ENCODE peak calls at places on chromosomes 12 and 14, in ten cellular contexts. V is OCI-LY7; N is IMR-90; R is CD4-positive, alpha-beta memory T cell; B is A549; U is fibroblast of lung; J is left lung; Z is stomach; T is epithelial cell of esophagus; M is RWPE2. C is an unnamed sample.

GRCh38 chr12:4034926-4035325 is 161.7 kb upstream of the PARP11 start:
- DNase-seq in R (no peak), U (peak), B (no peak), M (no peak), J (no peak), Z (no peak), N (peak), T (no peak), V (no peak), C (no peak)

GRCh38 chr12:67681145-67681778 is 32.7 kb downstream of the DYRK2 start:
- DNase-seq in M (no peak), J (no peak), U (peak), B (no peak), R (no peak), T (peak), N (peak), Z (no peak), V (no peak), C (peak)

GRCh38 chr14:93936245-93936644 is 9.1 kb downstream of the FAM181A start:
- DNase-seq in J (no peak), R (no peak), M (no peak), N (no peak), V (peak), U (no peak), B (peak), Z (no peak), T (peak), C (peak)

GRCh38 chr12:27179399-27180214 is 64.5 kb upstream of the STK38L start:
- DNase-seq in B (peak), R (no peak), T (peak), N (peak), M (no peak), V (no peak), J (no peak), Z (no peak), U (peak), C (peak)

GRCh38 chr14:95327558-95328374 is 8.1 kb upstream of the CLMN start:
- DNase-seq in Z (no peak), V (peak), N (no peak), M (no peak), B (no peak), U (no peak), J (no peak), R (no peak), T (no peak), C (no peak)

GRCh38 chr14:104293851-104294627 is 155.7 kb downstream of the KIF26A start:
- DNase-seq in N (no peak), J (peak), U (no peak), V (peak), Z (no peak), M (peak), B (peak), R (no peak), T (no peak), C (no peak)

GRCh38 chr14:33647385-33647786 is 303.5 kb downstream of the EGLN3 start:
- DNase-seq in B (no peak), V (no peak), N (peak), J (no peak), R (no peak), T (peak), M (peak), Z (no peak), U (peak), C (peak)

GRCh38 chr12:109765493-109765810 is 51.8 kb downstream of the FAM222A start:
- DNase-seq in Z (no peak), U (no peak), V (no peak), T (no peak), J (no peak), B (no peak), M (no peak), N (no peak), R (no peak), C (no peak)

GRCh38 chr12:47789141-47789540 is 16.1 kb downstream of the SLC48A1 start:
- DNase-seq in T (no peak), N (no peak), B (no peak), R (no peak), J (peak), M (no peak), U (no peak), V (no peak), Z (no peak), C (no peak)

GRCh38 chr14:22886500-22887259 is 3.7 kb downstream of the REM2 start:
- DNase-seq in M (no peak), R (peak), Z (peak), N (peak), T (peak), V (peak), B (peak), J (peak), U (peak), C (peak)

GRCh38 chr12:58364389-58365086 is 423.2 kb downstream of the ATP23 start:
- DNase-seq in V (no peak), U (peak), Z (no peak), T (peak), N (peak), J (no peak), R (no peak), M (no peak), B (peak), C (peak)

GRCh38 chr12:47636908-47637780 is 68.7 kb downstream of the RPAP3 start:
- DNase-seq in N (no peak), J (no peak), V (peak), M (no peak), B (no peak), Z (peak), R (peak), T (peak), U (no peak), C (peak)

GRCh38 chr14:25009891-25010290 is 40.1 kb downstream of the STXBP6 start:
- DNase-seq in N (peak), Z (no peak), J (no peak), T (no peak), R (no peak), B (no peak), M (no peak), U (no peak), V (no peak), C (no peak)

GRCh38 chr14:105333613-105334364 is 19.2 kb downstream of the PACS2 start:
- DNase-seq in U (no peak), N (no peak), M (peak), V (no peak), R (no peak), T (no peak), Z (no peak), B (no peak), J (peak), C (no peak)

GRCh38 chr12:116894913-116895312 is 13.7 kb upstream of the HRK start:
- DNase-seq in T (no peak), R (no peak), M (no peak), J (no peak), Z (no peak), N (no peak), B (no peak), U (no peak), V (no peak), C (no peak)

GRCh38 chr14:48125654-48126053 is 450.2 kb upstream of the MDGA2 start:
- DNase-seq in B (no peak), R (no peak), M (no peak), U (no peak), Z (no peak), V (no peak), J (no peak), T (no peak), N (no peak), C (no peak)

GRCh38 chr14:100657780-100658513 is 68.7 kb upstream of the DLK1 start:
- DNase-seq in J (no peak), R (no peak), V (no peak), M (no peak), T (no peak), B (no peak), N (no peak), U (no peak), Z (no peak), C (no peak)

GRCh38 chr12:113088971-113089756 is 32.6 kb downstream of the DTX1 start:
- DNase-seq in J (peak), Z (no peak), V (no peak), T (no peak), B (no peak), R (peak), M (no peak), U (no peak), N (no peak), C (no peak)

GRCh38 chr14:65224799-65225198 is 122.5 kb upstream of the MAX start:
- DNase-seq in M (no peak), V (no peak), T (no peak), B (no peak), R (no peak), Z (peak), N (no peak), J (no peak), U (no peak), C (no peak)

GRCh38 chr14:92914087-92914656 is 8.8 kb upstream of the CHGA start:
- DNase-seq in V (peak), M (no peak), J (no peak), B (no peak), N (peak), Z (no peak), U (peak), R (no peak), T (peak), C (peak)

GRCh38 chr12:4855121-4855924 is 54.4 kb upstream of the KCNA1 start:
- DNase-seq in N (peak), R (peak), V (peak), T (peak), M (no peak), J (no peak), U (peak), B (peak), Z (peak), C (peak)

GRCh38 chr12:116028619-116029018 is 248.9 kb downstream of the MED13L start:
- DNase-seq in U (no peak), N (no peak), Z (no peak), J (no peak), R (no peak), V (no peak), M (no peak), B (no peak), T (no peak), C (peak)

GRCh38 chr14:36582874-36583241 is 444 bp upstream of the NKX2-8 start:
- DNase-seq in V (no peak), U (no peak), R (no peak), J (no peak), N (no peak), M (no peak), Z (no peak), B (no peak), T (no peak), C (no peak)

GRCh38 chr12:102452605-102453004 is 27.8 kb downstream of the IGF1 start:
- DNase-seq in J (no peak), R (no peak), B (no peak), T (no peak), M (no peak), N (no peak), U (no peak), V (no peak), Z (no peak), C (no peak)

GRCh38 chr12:21848192-21848591 is 73.7 kb upstream of the KCNJ8 start:
- DNase-seq in U (no peak), J (no peak), R (no peak), V (no peak), B (no peak), M (no peak), Z (no peak), T (no peak), N (no peak), C (no peak)

GRCh38 chr12:26699237-26699636 is 133.8 kb downstream of the ITPR2 start:
- DNase-seq in U (peak), B (no peak), R (no peak), Z (no peak), N (peak), V (no peak), T (peak), J (no peak), M (no peak), C (peak)

GRCh38 chr14:37810094-37810801 is 214.8 kb downstream of the TTC6 start:
- DNase-seq in U (no peak), M (no peak), N (no peak), T (no peak), V (no peak), R (no peak), B (no peak), Z (no peak), J (no peak), C (no peak)

GRCh38 chr14:35855886-35856481 is 29.8 kb downstream of the BRMS1L start:
- DNase-seq in B (no peak), M (no peak), N (no peak), V (peak), R (no peak), J (no peak), Z (no peak), T (no peak), U (no peak), C (no peak)

GRCh38 chr14:24355009-24355408 is 13.0 kb upstream of the NFATC4 start:
- DNase-seq in T (no peak), V (no peak), B (no peak), N (no peak), R (no peak), J (no peak), Z (no peak), U (no peak), M (no peak), C (no peak)

GRCh38 chr12:107990325-107990724 is 138.8 kb upstream of the WSCD2 start:
- DNase-seq in V (peak), Z (no peak), B (peak), U (no peak), T (peak), N (no peak), M (no peak), J (no peak), R (peak), C (peak)

GRCh38 chr12:64521838-64522237 is 69.9 kb downstream of the TBK1 start:
- DNase-seq in R (no peak), U (no peak), M (no peak), N (no peak), T (no peak), V (no peak), B (no peak), Z (no peak), J (no peak), C (no peak)
- H3K4me3 ChIP-seq in R (no peak), U (no peak), M (no peak), N (no peak), T (no peak), V (no peak), B (no peak), Z (no peak), J (no peak), C (no peak)

DNA sequence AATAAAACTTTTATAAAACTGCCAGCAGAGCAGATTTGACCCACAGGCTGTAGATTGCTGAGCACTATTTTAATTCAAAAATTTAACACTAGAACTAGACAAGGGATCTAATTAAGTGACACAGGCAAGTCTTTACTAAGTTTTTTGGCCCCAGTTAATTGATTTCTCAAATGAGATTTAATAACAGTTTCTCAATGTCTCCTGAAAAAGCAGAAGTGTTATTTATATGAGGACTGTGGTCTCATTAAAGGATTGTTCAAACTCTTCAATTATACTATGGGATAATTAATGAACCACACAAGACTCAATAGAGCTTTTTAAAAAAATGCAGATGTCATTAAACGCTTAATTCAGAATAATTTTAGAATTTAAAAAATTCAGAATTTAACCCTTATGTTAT is 1.9 kb downstream of the HEATR5A start:
- DNase-seq in M (no peak), V (no peak), B (no peak), Z (no peak), J (no peak), N (no peak), T (no peak), R (no peak), U (no peak), C (no peak)
- H3K4me3 ChIP-seq in M (no peak), V (no peak), B (peak), Z (no peak), J (peak), N (no peak), T (no peak), R (no peak), U (no peak), C (no peak)

GRCh38 chr12:12319501-12320322 is 30.3 kb downstream of the MANSC1 start:
- DNase-seq in B (no peak), N (no peak), V (no peak), U (no peak), R (no peak), J (no peak), M (no peak), T (no peak), Z (no peak), C (no peak)
- H3K4me3 ChIP-seq in B (no peak), N (no peak), V (no peak), U (peak), R (no peak), J (no peak), M (no peak), T (no peak), Z (peak), C (no peak)

GRCh38 chr12:2052861-2053674 is at the start of gene CACNA1C:
- DNase-seq in U (peak), V (peak), T (peak), J (peak), N (peak), R (peak), M (no peak), B (no peak), Z (peak), C (no peak)
- H3K4me3 ChIP-seq in U (peak), V (no peak), T (peak), J (peak), N (peak), R (peak), M (peak), B (peak), Z (peak), C (peak)

GRCh38 chr14:88043523-88043922 is 38.6 kb downstream of the GPR65 start:
- DNase-seq in T (no peak), Z (no peak), B (no peak), M (no peak), U (no peak), R (no peak), J (no peak), N (no peak), V (no peak), C (no peak)

GRCh38 chr14:88044129-88044727 is 39.3 kb downstream of the GPR65 start:
- DNase-seq in J (no peak), R (no peak), U (no peak), V (no peak), Z (no peak), N (no peak), T (peak), B (no peak), M (no peak), C (peak)

GRCh38 chr14:88049271-88049670 is 44.3 kb downstream of the GPR65 start:
- DNase-seq in Z (no peak), N (no peak), B (no peak), M (no peak), V (no peak), R (no peak), T (no peak), U (no peak), J (no peak), C (no peak)

GRCh38 chr14:88044782-88045446 is 40.0 kb downstream of the GPR65 start:
- DNase-seq in R (no peak), J (no peak), B (no peak), U (no peak), Z (no peak), N (no peak), T (no peak), V (no peak), M (no peak), C (peak)

GRCh38 chr14:88045705-88046104 is 40.8 kb downstream of the GPR65 start:
- DNase-seq in Z (no peak), R (no peak), U (no peak), M (no peak), J (no peak), V (no peak), N (no peak), T (no peak), B (no peak), C (no peak)
- H3K4me3 ChIP-seq in Z (no peak), R (no peak), U (no peak), M (no peak), J (no peak), V (no peak), N (no peak), T (no peak), B (no peak), C (no peak)

DNA sequence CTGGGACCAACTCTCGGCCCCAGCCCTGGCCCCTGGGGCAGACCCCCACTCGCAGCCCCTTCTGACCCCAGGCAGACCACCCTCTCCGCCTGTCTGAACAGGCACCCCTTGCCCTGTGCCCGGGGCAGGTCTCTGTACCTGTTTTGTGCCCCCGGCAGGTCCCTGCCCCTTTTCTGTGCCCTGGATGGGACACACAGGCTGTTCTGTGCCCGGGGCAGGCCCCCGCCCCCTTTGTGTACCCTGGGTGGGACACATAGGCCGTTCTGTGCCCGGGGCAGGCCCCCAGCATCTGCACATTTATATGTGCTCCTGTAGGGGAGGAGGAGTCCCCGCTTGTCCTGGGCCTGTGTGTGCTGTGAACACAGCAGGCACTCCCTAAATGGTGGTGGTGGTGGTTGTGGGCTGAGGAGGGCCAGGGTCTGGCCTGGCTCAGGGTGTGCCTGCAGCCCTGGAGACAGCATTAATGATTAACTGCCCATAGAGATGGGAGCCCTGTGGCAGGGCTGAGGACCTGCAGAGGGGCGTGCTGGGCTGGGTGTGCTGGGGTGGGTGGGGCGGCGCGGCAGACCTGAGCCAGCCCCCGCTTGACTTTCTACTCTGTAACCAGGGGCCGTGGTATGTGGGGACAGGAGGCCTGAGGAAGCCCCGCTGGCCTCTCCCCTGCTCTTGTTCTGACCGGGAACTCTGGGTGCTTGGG is 3.7 kb downstream of the FBRSL1 start:
- DNase-seq in N (no peak), R (no peak), B (no peak), M (no peak), Z (no peak), U (no peak), T (no peak), J (no peak), V (no peak), C (no peak)
- H3K4me3 ChIP-seq in N (no peak), R (no peak), B (no peak), M (no peak), Z (peak), U (no peak), T (no peak), J (no peak), V (no peak), C (no peak)

GRCh38 chr12:749871-750270 is 2.5 kb upstream of the WNK1 start:
- DNase-seq in V (peak), J (no peak), U (no peak), N (no peak), M (no peak), T (no peak), R (no peak), Z (no peak), B (no peak), C (no peak)
- H3K4me3 ChIP-seq in V (peak), J (no peak), U (no peak), N (no peak), M (no peak), T (no peak), R (no peak), Z (no peak), B (peak), C (no peak)

GRCh38 chr12:124516850-124517249 is 50.6 kb downstream of the NCOR2 start:
- DNase-seq in V (no peak), B (no peak), N (no peak), Z (no peak), M (no peak), U (no peak), J (no peak), R (no peak), T (no peak), C (no peak)

GRCh38 chr12:124519741-124520140 is 47.7 kb downstream of the NCOR2 start:
- DNase-seq in T (no peak), Z (no peak), J (peak), M (no peak), R (no peak), U (no peak), B (no peak), N (no peak), V (no peak), C (no peak)

GRCh38 chr12:124517260-124518050 is 50.0 kb downstream of the NCOR2 start:
- DNase-seq in M (peak), R (no peak), Z (peak), J (peak), V (no peak), N (peak), B (peak), T (peak), U (peak), C (peak)

GRCh38 chr12:124520258-124520657 is 47.2 kb downstream of the NCOR2 start:
- DNase-seq in R (no peak), T (peak), U (no peak), M (no peak), Z (peak), B (peak), N (peak), V (no peak), J (peak), C (peak)

GRCh38 chr12:124518051-124518932 is 49.1 kb downstream of the NCOR2 start:
- DNase-seq in B (peak), R (no peak), N (peak), T (peak), U (peak), Z (peak), J (peak), V (no peak), M (peak), C (peak)
- H3K4me3 ChIP-seq in B (peak), R (no peak), N (peak), T (peak), U (peak), Z (peak), J (peak), V (no peak), M (peak), C (peak)

DNA sequence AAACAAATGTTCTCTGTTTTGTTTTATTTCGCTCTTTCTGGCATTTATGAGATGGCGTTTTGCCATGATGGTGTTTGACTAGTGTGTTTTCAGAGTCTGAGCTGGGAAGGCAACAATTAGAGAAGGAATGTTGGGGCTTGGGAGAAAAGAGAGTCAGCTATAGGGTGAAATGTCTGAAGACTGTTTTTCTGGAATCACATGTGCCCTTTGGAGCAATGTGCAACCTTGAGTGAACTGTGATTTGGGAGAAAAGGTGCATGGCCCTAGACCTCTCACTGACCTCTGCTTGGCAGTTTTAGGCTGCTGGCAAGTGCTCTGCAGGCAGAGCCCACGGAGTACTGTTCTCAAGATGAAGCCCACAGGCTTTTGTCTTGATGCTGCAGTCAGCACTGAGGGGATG is 379.9 kb upstream of the PDE3A start:
- DNase-seq in V (no peak), Z (no peak), R (no peak), T (no peak), N (no peak), B (no peak), U (no peak), M (no peak), J (no peak), C (no peak)
- H3K4me3 ChIP-seq in V (no peak), Z (no peak), R (no peak), T (no peak), N (no peak), B (no peak), U (no peak), M (no peak), J (no peak), C (no peak)

C was measured in bronchial epithelial cell.